ENCODE peak calls at places on chromosomes 12 and 14, in four cellular contexts. One of them, this sample, is unnamed.

GRCh38 chr12:83389237-83389996 is 702.7 kb downstream of the TMTC2 start:
- DNase-seq in stimulated activated CD4-positive, alpha-beta T cell treated with anti-CD3 and anti-CD28 coated beads, Interleukin-1b, Interleukin-23, amount 100 ng/mL, for 24 hours: no peak
- DNase-seq in non-pigmented ciliary epithelial cell: no peak
- DNase-seq in bronchial epithelial cell: no peak
- DNase-seq in this sample: no peak

GRCh38 chr12:53695148-53696138 is 19.6 kb upstream of the ATP5MC2 start:
- DNase-seq in stimulated activated CD4-positive, alpha-beta T cell treated with anti-CD3 and anti-CD28 coated beads, Interleukin-1b, Interleukin-23, amount 100 ng/mL, for 24 hours: no peak
- DNase-seq in non-pigmented ciliary epithelial cell: no peak
- DNase-seq in bronchial epithelial cell: peak
- DNase-seq in this sample: no peak

GRCh38 chr14:64971890-64972785 is at the start of gene RAB15:
- DNase-seq in stimulated activated CD4-positive, alpha-beta T cell treated with anti-CD3 and anti-CD28 coated beads, Interleukin-1b, Interleukin-23, amount 100 ng/mL, for 24 hours: peak
- DNase-seq in non-pigmented ciliary epithelial cell: no peak
- DNase-seq in bronchial epithelial cell: no peak
- DNase-seq in this sample: no peak

GRCh38 chr12:65655074-65655493 is 169.2 kb upstream of the HMGA2 start:
- DNase-seq in stimulated activated CD4-positive, alpha-beta T cell treated with anti-CD3 and anti-CD28 coated beads, Interleukin-1b, Interleukin-23, amount 100 ng/mL, for 24 hours: no peak
- DNase-seq in non-pigmented ciliary epithelial cell: no peak
- DNase-seq in bronchial epithelial cell: no peak
- DNase-seq in this sample: no peak

GRCh38 chr12:133203344-133204263 is 22.3 kb downstream of the ZNF268 start:
- DNase-seq in stimulated activated CD4-positive, alpha-beta T cell treated with anti-CD3 and anti-CD28 coated beads, Interleukin-1b, Interleukin-23, amount 100 ng/mL, for 24 hours: no peak
- DNase-seq in non-pigmented ciliary epithelial cell: no peak
- DNase-seq in bronchial epithelial cell: no peak
- DNase-seq in this sample: no peak

GRCh38 chr14:93648440-93649168 is 139.7 kb downstream of the PRIMA1 start:
- DNase-seq in stimulated activated CD4-positive, alpha-beta T cell treated with anti-CD3 and anti-CD28 coated beads, Interleukin-1b, Interleukin-23, amount 100 ng/mL, for 24 hours: no peak
- DNase-seq in non-pigmented ciliary epithelial cell: no peak
- DNase-seq in bronchial epithelial cell: peak
- DNase-seq in this sample: no peak

GRCh38 chr12:131131077-131131807 is 177.5 kb downstream of the ADGRD1 start:
- DNase-seq in stimulated activated CD4-positive, alpha-beta T cell treated with anti-CD3 and anti-CD28 coated beads, Interleukin-1b, Interleukin-23, amount 100 ng/mL, for 24 hours: no peak
- DNase-seq in non-pigmented ciliary epithelial cell: no peak
- DNase-seq in bronchial epithelial cell: no peak
- DNase-seq in this sample: no peak

GRCh38 chr14:96037891-96038557 is 1.1 kb upstream of the C14orf132 start:
- DNase-seq in stimulated activated CD4-positive, alpha-beta T cell treated with anti-CD3 and anti-CD28 coated beads, Interleukin-1b, Interleukin-23, amount 100 ng/mL, for 24 hours: no peak
- DNase-seq in non-pigmented ciliary epithelial cell: no peak
- DNase-seq in bronchial epithelial cell: peak
- DNase-seq in this sample: no peak

GRCh38 chr14:58198086-58198485 is 1.9 kb upstream of the ACTR10 start:
- DNase-seq in stimulated activated CD4-positive, alpha-beta T cell treated with anti-CD3 and anti-CD28 coated beads, Interleukin-1b, Interleukin-23, amount 100 ng/mL, for 24 hours: no peak
- DNase-seq in non-pigmented ciliary epithelial cell: no peak
- DNase-seq in bronchial epithelial cell: no peak
- DNase-seq in this sample: no peak